ENCODE peak calls at places on chromosomes 5 and 9, in eight cellular contexts. One of them, this sample, is unnamed.

GRCh38 chr5:133742370-133743036 is 130.2 kb upstream of the FSTL4 start:
- DNase-seq in body of pancreas: no peak
- DNase-seq in spleen: no peak
- DNase-seq in lung: no peak
- DNase-seq in left lung: no peak
- DNase-seq in ascending aorta: no peak
- DNase-seq in BJ: no peak
- DNase-seq in uterus: no peak
- DNase-seq in this sample: no peak

GRCh38 chr9:130073373-130073772 is 19.7 kb downstream of the GPR107 start:
- DNase-seq in body of pancreas: no peak
- DNase-seq in spleen: no peak
- DNase-seq in lung: no peak
- DNase-seq in left lung: no peak
- DNase-seq in ascending aorta: no peak
- DNase-seq in BJ: no peak
- DNase-seq in uterus: no peak
- DNase-seq in this sample: no peak

GRCh38 chr5:126007841-126008240 is 415.4 kb upstream of the GRAMD2B start:
- DNase-seq in body of pancreas: no peak
- DNase-seq in spleen: no peak
- DNase-seq in lung: no peak
- DNase-seq in left lung: no peak
- DNase-seq in ascending aorta: no peak
- DNase-seq in BJ: no peak
- DNase-seq in uterus: no peak
- DNase-seq in this sample: no peak

GRCh38 chr9:33161011-33161588 is 6.0 kb downstream of the B4GALT1 start:
- DNase-seq in body of pancreas: peak; percentile 76
- DNase-seq in spleen: peak; percentile 83
- DNase-seq in lung: peak; percentile 83
- DNase-seq in left lung: peak; percentile 85
- DNase-seq in ascending aorta: peak; percentile 83
- DNase-seq in BJ: peak; percentile 97
- DNase-seq in uterus: peak; percentile 64
- DNase-seq in this sample: no peak

GRCh38 chr9:106675780-106676179 is 187.2 kb upstream of the ZNF462 start:
- DNase-seq in body of pancreas: no peak
- DNase-seq in spleen: no peak
- DNase-seq in lung: no peak
- DNase-seq in left lung: no peak
- DNase-seq in ascending aorta: no peak
- DNase-seq in BJ: no peak
- DNase-seq in uterus: no peak
- DNase-seq in this sample: no peak

GRCh38 chr9:12785251-12785880 is 10.5 kb downstream of the LURAP1L start:
- DNase-seq in body of pancreas: peak; percentile 34
- DNase-seq in spleen: no peak
- DNase-seq in lung: peak; percentile 63
- DNase-seq in left lung: peak; percentile 78
- DNase-seq in ascending aorta: peak; percentile 80
- DNase-seq in BJ: no peak
- DNase-seq in uterus: peak; percentile 56
- DNase-seq in this sample: no peak

GRCh38 chr5:60196382-60197113 is 303.0 kb upstream of the PDE4D start:
- DNase-seq in body of pancreas: peak; percentile 30
- DNase-seq in spleen: no peak
- DNase-seq in lung: no peak
- DNase-seq in left lung: peak; percentile 42
- DNase-seq in ascending aorta: peak; percentile 67
- DNase-seq in BJ: peak; percentile 91
- DNase-seq in uterus: peak; percentile 47
- DNase-seq in this sample: no peak

GRCh38 chr9:112783551-112783954 is 33.0 kb downstream of the SNX30 start:
- DNase-seq in body of pancreas: peak; percentile 15
- DNase-seq in spleen: no peak
- DNase-seq in lung: no peak
- DNase-seq in left lung: no peak
- DNase-seq in ascending aorta: no peak
- DNase-seq in BJ: no peak
- DNase-seq in uterus: no peak
- DNase-seq in this sample: no peak

GRCh38 chr5:169724303-169724702 is 87.2 kb downstream of the DOCK2 start:
- DNase-seq in body of pancreas: no peak
- DNase-seq in spleen: no peak
- DNase-seq in lung: no peak
- DNase-seq in left lung: no peak
- DNase-seq in ascending aorta: no peak
- DNase-seq in BJ: no peak
- DNase-seq in uterus: no peak
- DNase-seq in this sample: no peak

GRCh38 chr9:16434522-16434921 is 435.9 kb downstream of the BNC2 start:
- DNase-seq in body of pancreas: no peak
- DNase-seq in spleen: no peak
- DNase-seq in lung: no peak
- DNase-seq in left lung: no peak
- DNase-seq in ascending aorta: no peak
- DNase-seq in BJ: peak; percentile 43
- DNase-seq in uterus: no peak
- DNase-seq in this sample: no peak

GRCh38 chr5:149500922-149501582 is 50.2 kb downstream of the CSNK1A1 start:
- DNase-seq in body of pancreas: no peak
- DNase-seq in spleen: no peak
- DNase-seq in lung: no peak
- DNase-seq in left lung: no peak
- DNase-seq in ascending aorta: no peak
- DNase-seq in BJ: peak; percentile 92
- DNase-seq in uterus: no peak
- DNase-seq in this sample: no peak

GRCh38 chr5:149493316-149493715 is 57.9 kb downstream of the CSNK1A1 start:
- DNase-seq in body of pancreas: no peak
- DNase-seq in spleen: no peak
- DNase-seq in lung: no peak
- DNase-seq in left lung: no peak
- DNase-seq in ascending aorta: no peak
- DNase-seq in BJ: no peak
- DNase-seq in uterus: no peak
- DNase-seq in this sample: no peak

GRCh38 chr9:22446589-22446949 is at the start of gene DMRTA1:
- DNase-seq in body of pancreas: peak; percentile 91
- DNase-seq in spleen: peak; percentile 83
- DNase-seq in lung: peak; percentile 84
- DNase-seq in left lung: peak; percentile 87
- DNase-seq in ascending aorta: peak; percentile 84
- DNase-seq in BJ: no peak
- DNase-seq in uterus: peak; percentile 85
- DNase-seq in this sample: peak; percentile 4

GRCh38 chr5:160470437-160471341 is 49.0 kb downstream of the PTTG1 start:
- DNase-seq in body of pancreas: peak; percentile 8
- DNase-seq in spleen: no peak
- DNase-seq in lung: no peak
- DNase-seq in left lung: no peak
- DNase-seq in ascending aorta: no peak
- DNase-seq in BJ: no peak
- DNase-seq in uterus: no peak
- DNase-seq in this sample: no peak

GRCh38 chr9:107175039-107175438 is 108.0 kb upstream of the RAD23B start:
- DNase-seq in body of pancreas: no peak
- DNase-seq in spleen: no peak
- DNase-seq in lung: no peak
- DNase-seq in left lung: no peak
- DNase-seq in ascending aorta: no peak
- DNase-seq in BJ: no peak
- DNase-seq in uterus: no peak
- DNase-seq in this sample: no peak

GRCh38 chr5:120942551-120942950 is 478.5 kb downstream of the PRR16 start:
- DNase-seq in body of pancreas: no peak
- DNase-seq in spleen: no peak
- DNase-seq in lung: no peak
- DNase-seq in left lung: no peak
- DNase-seq in ascending aorta: no peak
- DNase-seq in BJ: no peak
- DNase-seq in uterus: no peak
- DNase-seq in this sample: no peak

GRCh38 chr5:169161022-169161680 is 139.8 kb downstream of the SLIT3 start:
- DNase-seq in body of pancreas: peak; percentile 64
- DNase-seq in spleen: no peak
- DNase-seq in lung: peak; percentile 44
- DNase-seq in left lung: peak; percentile 41
- DNase-seq in ascending aorta: peak; percentile 82
- DNase-seq in BJ: peak; percentile 91
- DNase-seq in uterus: peak; percentile 87
- DNase-seq in this sample: no peak

GRCh38 chr5:55997742-55998351 is 3.1 kb upstream of the IL6ST start:
- DNase-seq in body of pancreas: no peak
- DNase-seq in spleen: no peak
- DNase-seq in lung: no peak
- DNase-seq in left lung: no peak
- DNase-seq in ascending aorta: no peak
- DNase-seq in BJ: no peak
- DNase-seq in uterus: no peak
- DNase-seq in this sample: no peak

GRCh38 chr5:59091965-59092364 is 509.1 kb downstream of the RAB3C start:
- DNase-seq in body of pancreas: no peak
- DNase-seq in spleen: no peak
- DNase-seq in lung: no peak
- DNase-seq in left lung: no peak
- DNase-seq in ascending aorta: no peak
- DNase-seq in BJ: no peak
- DNase-seq in uterus: no peak
- DNase-seq in this sample: no peak

GRCh38 chr9:16031971-16032370 is 479.1 kb downstream of the CCDC171 start:
- DNase-seq in body of pancreas: no peak
- DNase-seq in spleen: no peak
- DNase-seq in lung: no peak
- DNase-seq in left lung: no peak
- DNase-seq in ascending aorta: no peak
- DNase-seq in BJ: no peak
- DNase-seq in uterus: no peak
- DNase-seq in this sample: no peak

GRCh38 chr5:136011427-136012001 is 17.3 kb upstream of the TGFBI start:
- DNase-seq in body of pancreas: no peak
- DNase-seq in spleen: no peak
- DNase-seq in lung: no peak
- DNase-seq in left lung: no peak
- DNase-seq in ascending aorta: no peak
- DNase-seq in BJ: peak; percentile 59
- DNase-seq in uterus: no peak
- DNase-seq in this sample: no peak

GRCh38 chr9:134659688-134660131 is 18.1 kb downstream of the COL5A1 start:
- DNase-seq in body of pancreas: no peak
- DNase-seq in spleen: peak; percentile 52
- DNase-seq in lung: no peak
- DNase-seq in left lung: peak; percentile 14
- DNase-seq in ascending aorta: no peak
- DNase-seq in BJ: no peak
- DNase-seq in uterus: no peak
- DNase-seq in this sample: peak; percentile 23
- H3K27me3 ChIP-seq in body of pancreas: no peaks in the 10 kb centered on the region
- H3K27me3 ChIP-seq in spleen: no peaks in the 10 kb centered on the region
- H3K27me3 ChIP-seq in lung: no peaks in the 10 kb centered on the region
- H3K27me3 ChIP-seq in left lung: no peaks in the 10 kb centered on the region
- H3K27me3 ChIP-seq in ascending aorta: no peaks in the 10 kb centered on the region
- H3K27me3 ChIP-seq in BJ: no peaks in the 10 kb centered on the region
- H3K27me3 ChIP-seq in uterus: no peaks in the 10 kb centered on the region
- H3K27me3 ChIP-seq in this sample: no peaks in the 10 kb centered on the region

DNA sequence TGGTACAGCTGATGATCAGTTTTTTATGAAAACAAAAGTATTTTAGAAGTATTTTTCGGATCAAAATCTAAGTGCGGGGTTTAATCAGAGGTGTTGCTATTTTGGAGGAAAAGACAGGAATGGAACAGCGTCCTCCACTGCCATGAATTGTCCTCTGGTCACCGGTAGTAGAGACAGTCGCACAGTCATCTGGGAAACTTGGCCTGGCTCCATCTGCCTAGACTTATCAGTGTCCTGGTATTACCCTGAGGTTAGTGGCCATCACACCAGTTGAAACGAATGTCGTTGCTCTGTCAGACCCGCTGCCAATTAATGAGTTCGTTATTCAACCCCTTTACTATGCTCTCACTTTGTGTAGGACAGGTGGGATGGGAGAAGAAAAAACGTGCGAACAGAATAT is 8.2 kb downstream of the TLX3 start:
- DNase-seq in body of pancreas: peak; percentile 31
- DNase-seq in spleen: no peak
- DNase-seq in lung: no peak
- DNase-seq in left lung: no peak
- DNase-seq in ascending aorta: no peak
- DNase-seq in BJ: no peak
- DNase-seq in uterus: no peak
- DNase-seq in this sample: no peak
- H3K4me3 ChIP-seq in body of pancreas: no peak overlapping the region
- H3K4me3 ChIP-seq in spleen: no peak overlapping the region
- H3K4me3 ChIP-seq in lung: no peak overlapping the region
- H3K4me3 ChIP-seq in left lung: no peak overlapping the region
- H3K4me3 ChIP-seq in ascending aorta: peak overlapping the region; percentile 2
- H3K4me3 ChIP-seq in BJ: no peak overlapping the region
- H3K4me3 ChIP-seq in uterus: no peak overlapping the region
- H3K4me3 ChIP-seq in this sample: no peak overlapping the region

GRCh38 chr9:132562313-132562588 is 20.2 kb upstream of the BARHL1 start:
- DNase-seq in body of pancreas: no peak
- DNase-seq in spleen: no peak
- DNase-seq in lung: no peak
- DNase-seq in left lung: no peak
- DNase-seq in ascending aorta: no peak
- DNase-seq in BJ: no peak
- DNase-seq in uterus: no peak
- DNase-seq in this sample: no peak
- H3K27me3 ChIP-seq in body of pancreas: no peaks in the 10 kb centered on the region
- H3K27me3 ChIP-seq in spleen: peaks cover 21% of the 10 kb centered on the region
- H3K27me3 ChIP-seq in lung: no peaks in the 10 kb centered on the region
- H3K27me3 ChIP-seq in left lung: peaks cover 35% of the 10 kb centered on the region
- H3K27me3 ChIP-seq in ascending aorta: no peaks in the 10 kb centered on the region
- H3K27me3 ChIP-seq in BJ: peaks cover 10% of the 10 kb centered on the region
- H3K27me3 ChIP-seq in uterus: no peaks in the 10 kb centered on the region
- H3K27me3 ChIP-seq in this sample: no peaks in the 10 kb centered on the region

GRCh38 chr5:129904667-129905466 is 602 bp downstream of the CHSY3 start:
- DNase-seq in body of pancreas: no peak
- DNase-seq in spleen: peak; percentile 77
- DNase-seq in lung: peak; percentile 30
- DNase-seq in left lung: peak; percentile 32
- DNase-seq in ascending aorta: peak; percentile 71
- DNase-seq in BJ: no peak
- DNase-seq in uterus: peak; percentile 19
- DNase-seq in this sample: peak; percentile 47

GRCh38 chr5:129905467-129906176 is 1.4 kb downstream of the CHSY3 start:
- DNase-seq in body of pancreas: no peak
- DNase-seq in spleen: no peak
- DNase-seq in lung: no peak
- DNase-seq in left lung: peak; percentile 34
- DNase-seq in ascending aorta: peak; percentile 63
- DNase-seq in BJ: no peak
- DNase-seq in uterus: no peak
- DNase-seq in this sample: peak; percentile 33

GRCh38 chr5:129903466-129904101 is 681 bp upstream of the CHSY3 start:
- DNase-seq in body of pancreas: peak; percentile 4
- DNase-seq in spleen: no peak
- DNase-seq in lung: no peak
- DNase-seq in left lung: no peak
- DNase-seq in ascending aorta: no peak
- DNase-seq in BJ: no peak
- DNase-seq in uterus: no peak
- DNase-seq in this sample: no peak

GRCh38 chr5:129904102-129904666 is at the start of gene CHSY3:
- DNase-seq in body of pancreas: peak; percentile 89
- DNase-seq in spleen: peak; percentile 85
- DNase-seq in lung: peak; percentile 85
- DNase-seq in left lung: peak; percentile 88
- DNase-seq in ascending aorta: peak; percentile 95
- DNase-seq in BJ: no peak
- DNase-seq in uterus: peak; percentile 76
- DNase-seq in this sample: peak; percentile 89

GRCh38 chr5:129906177-129906887 is 2.1 kb downstream of the CHSY3 start:
- DNase-seq in body of pancreas: peak; percentile 16
- DNase-seq in spleen: no peak
- DNase-seq in lung: no peak
- DNase-seq in left lung: no peak
- DNase-seq in ascending aorta: no peak
- DNase-seq in BJ: no peak
- DNase-seq in uterus: no peak
- DNase-seq in this sample: no peak
- H3K4me3 ChIP-seq in body of pancreas: no peak overlapping the region
- H3K4me3 ChIP-seq in spleen: peak overlapping the region; percentile 4
- H3K4me3 ChIP-seq in lung: peak overlapping the region; percentile 75
- H3K4me3 ChIP-seq in left lung: peak overlapping the region; percentile 65
- H3K4me3 ChIP-seq in ascending aorta: peak overlapping the region; percentile 90
- H3K4me3 ChIP-seq in BJ: peak overlapping the region; percentile 58
- H3K4me3 ChIP-seq in uterus: peak overlapping the region; percentile 49
- H3K4me3 ChIP-seq in this sample: peak overlapping the region; percentile 77